ENCODE peak calls at places on chromosome 22, in four cellular contexts. One of them, this sample, is unnamed.

GRCh38 chr22:35752833-35753189 is 35.1 kb downstream of the APOL5 start:
- DNase-seq in MM.1S: no peak
- DNase-seq in SK-N-SH: no peak
- DNase-seq in OCI-LY7: no peak
- DNase-seq in this sample: no peak

GRCh38 chr22:39306456-39307361 is 12.7 kb downstream of the RPL3 start:
- DNase-seq in MM.1S: peak; percentile 50
- DNase-seq in SK-N-SH: peak; percentile 51
- DNase-seq in OCI-LY7: peak; percentile 50
- DNase-seq in this sample: peak; percentile 83

GRCh38 chr22:49023161-49023878 is 804.4 kb downstream of the BRD1 start:
- DNase-seq in MM.1S: no peak
- DNase-seq in SK-N-SH: no peak
- DNase-seq in OCI-LY7: no peak
- DNase-seq in this sample: no peak

GRCh38 chr22:39522567-39523300 is 2.4 kb downstream of the ATF4 start:
- DNase-seq in MM.1S: no peak
- DNase-seq in SK-N-SH: peak; percentile 19
- DNase-seq in OCI-LY7: peak; percentile 44
- DNase-seq in this sample: no peak

GRCh38 chr22:24367841-24368240 is 59.6 kb upstream of the ADORA2A start:
- DNase-seq in MM.1S: no peak
- DNase-seq in SK-N-SH: no peak
- DNase-seq in OCI-LY7: no peak
- DNase-seq in this sample: no peak

GRCh38 chr22:23533771-23534191 is 46.3 kb downstream of the IGLL1 start:
- DNase-seq in MM.1S: no peak
- DNase-seq in SK-N-SH: no peak
- DNase-seq in OCI-LY7: no peak
- DNase-seq in this sample: peak; percentile 74

GRCh38 chr22:22462813-22463567 is 45.6 kb downstream of the ZNF280B start:
- DNase-seq in MM.1S: peak; percentile 40
- DNase-seq in SK-N-SH: peak; percentile 14
- DNase-seq in OCI-LY7: peak; percentile 50
- DNase-seq in this sample: peak; percentile 40

GRCh38 chr22:38641476-38641875 is 14.7 kb downstream of the FAM227A start:
- DNase-seq in MM.1S: no peak
- DNase-seq in SK-N-SH: no peak
- DNase-seq in OCI-LY7: no peak
- DNase-seq in this sample: no peak

GRCh38 chr22:22881116-22882032 is 6.2 kb upstream of the IGLL5 start:
- DNase-seq in MM.1S: peak; percentile 39
- DNase-seq in SK-N-SH: peak; percentile 79
- DNase-seq in OCI-LY7: peak; percentile 66
- DNase-seq in this sample: no peak

GRCh38 chr22:26669060-26669481 is 11.7 kb downstream of the MIAT start:
- DNase-seq in MM.1S: no peak
- DNase-seq in SK-N-SH: peak; percentile 80
- DNase-seq in OCI-LY7: peak; percentile 59
- DNase-seq in this sample: peak; percentile 83

GRCh38 chr22:24421428-24421931 is 5.9 kb upstream of the ADORA2A start:
- DNase-seq in MM.1S: peak; percentile 53
- DNase-seq in SK-N-SH: peak; percentile 56
- DNase-seq in OCI-LY7: peak; percentile 79
- DNase-seq in this sample: peak; percentile 92

GRCh38 chr22:33659423-33659822 is 260.9 kb downstream of the LARGE1 start:
- DNase-seq in MM.1S: no peak
- DNase-seq in SK-N-SH: no peak
- DNase-seq in OCI-LY7: no peak
- DNase-seq in this sample: no peak

GRCh38 chr22:22410121-22410520 is 98.4 kb downstream of the ZNF280B start:
- DNase-seq in MM.1S: peak; percentile 18
- DNase-seq in SK-N-SH: no peak
- DNase-seq in OCI-LY7: peak; percentile 92
- DNase-seq in this sample: no peak

GRCh38 chr22:32985899-32986772 is 72.0 kb downstream of the SYN3 start:
- DNase-seq in MM.1S: peak; percentile 71
- DNase-seq in SK-N-SH: peak; percentile 77
- DNase-seq in OCI-LY7: peak; percentile 63
- DNase-seq in this sample: peak; percentile 94

GRCh38 chr22:47776329-47776728 is 1013.9 kb downstream of the TBC1D22A start:
- DNase-seq in MM.1S: no peak
- DNase-seq in SK-N-SH: no peak
- DNase-seq in OCI-LY7: no peak
- DNase-seq in this sample: no peak

GRCh38 chr22:47627561-47628253 is 865.3 kb downstream of the TBC1D22A start:
- DNase-seq in MM.1S: no peak
- DNase-seq in SK-N-SH: no peak
- DNase-seq in OCI-LY7: no peak
- DNase-seq in this sample: no peak

GRCh38 chr22:37906364-37907008 is 389 bp downstream of the MICALL1 start:
- DNase-seq in MM.1S: peak; percentile 38
- DNase-seq in SK-N-SH: peak; percentile 78
- DNase-seq in OCI-LY7: peak; percentile 35
- DNase-seq in this sample: peak; percentile 67

GRCh38 chr22:49303781-49304461 is 523.8 kb downstream of the BRD1 start:
- DNase-seq in MM.1S: no peak
- DNase-seq in SK-N-SH: no peak
- DNase-seq in OCI-LY7: no peak
- DNase-seq in this sample: no peak

GRCh38 chr22:22848364-22848866 is 39.2 kb upstream of the IGLL5 start:
- DNase-seq in MM.1S: peak; percentile 65
- DNase-seq in SK-N-SH: peak; percentile 63
- DNase-seq in OCI-LY7: peak; percentile 79
- DNase-seq in this sample: peak; percentile 91

GRCh38 chr22:24035296-24035695 is 24.2 kb downstream of the CABIN1 start:
- DNase-seq in MM.1S: no peak
- DNase-seq in SK-N-SH: no peak
- DNase-seq in OCI-LY7: no peak
- DNase-seq in this sample: no peak

GRCh38 chr22:23168381-23169031 is 11.8 kb upstream of the BCR start:
- DNase-seq in MM.1S: no peak
- DNase-seq in SK-N-SH: no peak
- DNase-seq in OCI-LY7: no peak
- DNase-seq in this sample: no peak

GRCh38 chr22:20159088-20159487 is 8.2 kb upstream of the CCDC188 start:
- DNase-seq in MM.1S: no peak
- DNase-seq in SK-N-SH: no peak
- DNase-seq in OCI-LY7: no peak
- DNase-seq in this sample: peak; percentile 67
- H3K9me2 ChIP-seq in MM.1S: no peaks in the 10 kb centered on the region
- H3K9me2 ChIP-seq in SK-N-SH: no peaks in the 10 kb centered on the region
- H3K9me2 ChIP-seq in OCI-LY7: no peaks in the 10 kb centered on the region
- H3K9me2 ChIP-seq in this sample: no peaks in the 10 kb centered on the region

DNA sequence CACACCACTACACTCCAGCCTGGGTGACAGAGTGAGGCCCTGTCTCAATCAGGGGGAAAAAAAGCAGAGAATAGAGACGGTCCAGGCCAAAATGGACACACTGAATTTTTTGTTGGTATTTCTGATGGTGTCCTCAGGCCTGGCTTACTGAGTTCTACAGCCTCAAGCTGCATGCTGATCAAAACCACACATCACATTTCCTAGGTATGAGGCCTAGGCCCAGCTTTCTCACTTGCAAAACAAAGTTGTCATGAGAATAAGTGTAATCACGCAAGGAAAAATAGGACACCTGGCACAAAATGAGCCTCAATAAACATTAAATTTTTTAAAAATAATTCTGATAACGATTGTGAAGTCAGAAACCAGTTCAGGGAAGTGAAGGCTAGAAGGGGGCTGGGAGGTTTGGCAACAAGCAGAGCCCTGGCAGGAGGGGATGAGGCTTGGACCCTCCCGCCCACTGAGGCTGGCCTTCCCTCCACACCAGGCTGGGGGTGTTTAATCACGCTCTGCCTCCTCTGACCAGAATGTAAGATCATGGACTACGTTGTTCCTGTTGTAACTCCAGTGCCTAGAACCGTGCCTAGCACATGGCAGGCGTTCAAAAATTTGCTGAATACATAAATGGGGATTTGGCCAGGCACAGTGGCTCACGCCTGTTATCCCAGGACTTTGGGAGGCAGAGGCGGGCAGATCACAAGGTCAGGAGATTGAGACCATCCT is 18.1 kb downstream of the PACSIN2 start:
- DNase-seq in MM.1S: no peak
- DNase-seq in SK-N-SH: no peak
- DNase-seq in OCI-LY7: no peak
- DNase-seq in this sample: no peak
- H3K4me2 ChIP-seq in MM.1S: no peak overlapping the region
- H3K4me2 ChIP-seq in SK-N-SH: no peak overlapping the region
- H3K4me2 ChIP-seq in OCI-LY7: no peak overlapping the region
- H3K4me2 ChIP-seq in this sample: no peak overlapping the region

GRCh38 chr22:28557184-28557583 is 122.5 kb downstream of the TTC28 start:
- DNase-seq in MM.1S: no peak
- DNase-seq in SK-N-SH: no peak
- DNase-seq in OCI-LY7: no peak
- DNase-seq in this sample: no peak

GRCh38 chr22:28563636-28564035 is 116.0 kb downstream of the TTC28 start:
- DNase-seq in MM.1S: no peak
- DNase-seq in SK-N-SH: no peak
- DNase-seq in OCI-LY7: no peak
- DNase-seq in this sample: no peak

GRCh38 chr22:28562324-28562723 is 117.3 kb downstream of the TTC28 start:
- DNase-seq in MM.1S: peak; percentile 50
- DNase-seq in SK-N-SH: no peak
- DNase-seq in OCI-LY7: no peak
- DNase-seq in this sample: no peak

DNA sequence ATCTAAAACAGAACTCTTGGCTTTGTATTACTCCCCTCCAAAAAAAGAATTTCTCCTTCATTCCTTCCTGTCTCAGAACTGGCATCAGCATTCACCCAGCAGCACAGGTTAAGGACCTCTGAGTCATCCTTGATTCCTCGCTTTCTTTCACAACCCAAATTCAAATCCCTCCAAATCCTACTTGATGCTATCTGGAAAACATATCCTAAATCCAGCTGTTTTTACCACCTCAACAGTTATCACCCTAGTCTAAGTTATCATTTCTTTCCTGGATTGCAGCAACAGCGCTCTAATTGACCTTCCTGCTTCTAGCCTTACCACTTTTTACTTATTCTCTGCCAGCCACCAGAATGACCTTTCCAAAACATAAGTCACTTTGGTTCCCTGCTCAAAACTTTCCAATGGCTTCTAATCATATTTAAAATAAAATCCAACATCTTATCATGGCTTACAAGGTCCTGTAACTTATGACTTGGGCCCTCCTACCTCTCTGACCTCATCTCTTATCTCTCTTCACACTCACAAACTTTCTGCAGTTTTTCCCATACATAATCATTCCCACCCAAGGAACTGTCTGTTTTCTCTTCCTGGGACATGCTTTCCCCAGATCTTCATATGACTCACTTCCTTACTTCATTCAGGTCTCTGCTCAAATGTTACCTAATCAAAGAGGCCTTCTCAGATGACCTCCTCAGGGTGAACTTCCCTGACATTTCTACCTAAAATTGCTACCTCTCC is 119.5 kb downstream of the TTC28 start:
- DNase-seq in MM.1S: no peak
- DNase-seq in SK-N-SH: no peak
- DNase-seq in OCI-LY7: no peak
- DNase-seq in this sample: no peak
- H3K9me2 ChIP-seq in MM.1S: no peaks in the 10 kb centered on the region
- H3K9me2 ChIP-seq in SK-N-SH: no peaks in the 10 kb centered on the region
- H3K9me2 ChIP-seq in OCI-LY7: no peaks in the 10 kb centered on the region
- H3K9me2 ChIP-seq in this sample: no peaks in the 10 kb centered on the region

GRCh38 chr22:27973851-27974250 is 54.8 kb upstream of the PITPNB start:
- DNase-seq in MM.1S: no peak
- DNase-seq in SK-N-SH: no peak
- DNase-seq in OCI-LY7: no peak
- DNase-seq in this sample: no peak
- H3K4me2 ChIP-seq in MM.1S: no peak overlapping the region
- H3K4me2 ChIP-seq in SK-N-SH: no peak overlapping the region
- H3K4me2 ChIP-seq in OCI-LY7: no peak overlapping the region
- H3K4me2 ChIP-seq in this sample: no peak overlapping the region

GRCh38 chr22:50560034-50560433 is 2.7 kb downstream of the SYCE3 start:
- DNase-seq in MM.1S: no peak
- DNase-seq in SK-N-SH: no peak
- DNase-seq in OCI-LY7: no peak
- DNase-seq in this sample: no peak

GRCh38 chr22:50562523-50563409 is at the start of gene SYCE3:
- DNase-seq in MM.1S: peak; percentile 96
- DNase-seq in SK-N-SH: peak; percentile 97
- DNase-seq in OCI-LY7: peak; percentile 98
- DNase-seq in this sample: peak; percentile 98

GRCh38 chr22:50564289-50564688 is 1.6 kb upstream of the SYCE3 start:
- DNase-seq in MM.1S: no peak
- DNase-seq in SK-N-SH: no peak
- DNase-seq in OCI-LY7: no peak
- DNase-seq in this sample: no peak

GRCh38 chr22:50563410-50564160 is 866 bp upstream of the SYCE3 start:
- DNase-seq in MM.1S: no peak
- DNase-seq in SK-N-SH: peak; percentile 37
- DNase-seq in OCI-LY7: no peak
- DNase-seq in this sample: peak; percentile 24

GRCh38 chr22:50561401-50562074 is 1.2 kb downstream of the SYCE3 start:
- DNase-seq in MM.1S: no peak
- DNase-seq in SK-N-SH: no peak
- DNase-seq in OCI-LY7: no peak
- DNase-seq in this sample: peak; percentile 30
- H3K9me2 ChIP-seq in MM.1S: no peaks in the 10 kb centered on the region
- H3K9me2 ChIP-seq in SK-N-SH: no peaks in the 10 kb centered on the region
- H3K9me2 ChIP-seq in OCI-LY7: no peaks in the 10 kb centered on the region
- H3K9me2 ChIP-seq in this sample: no peaks in the 10 kb centered on the region

GRCh38 chr22:46323126-46323525 is 12.4 kb upstream of the TRMU start:
- DNase-seq in MM.1S: no peak
- DNase-seq in SK-N-SH: no peak
- DNase-seq in OCI-LY7: no peak
- DNase-seq in this sample: no peak

GRCh38 chr22:46320716-46321386 is 14.7 kb upstream of the TRMU start:
- DNase-seq in MM.1S: no peak
- DNase-seq in SK-N-SH: no peak
- DNase-seq in OCI-LY7: no peak
- DNase-seq in this sample: no peak

GRCh38 chr22:46320166-46320710 is 15.3 kb upstream of the TRMU start:
- DNase-seq in MM.1S: no peak
- DNase-seq in SK-N-SH: no peak
- DNase-seq in OCI-LY7: no peak
- DNase-seq in this sample: no peak

GRCh38 chr22:46322711-46323110 is 12.8 kb upstream of the TRMU start:
- DNase-seq in MM.1S: no peak
- DNase-seq in SK-N-SH: no peak
- DNase-seq in OCI-LY7: no peak
- DNase-seq in this sample: no peak

GRCh38 chr22:46321387-46321775 is 14.1 kb upstream of the TRMU start:
- DNase-seq in MM.1S: no peak
- DNase-seq in SK-N-SH: no peak
- DNase-seq in OCI-LY7: no peak
- DNase-seq in this sample: no peak
- H3K4me2 ChIP-seq in MM.1S: no peak overlapping the region
- H3K4me2 ChIP-seq in SK-N-SH: no peak overlapping the region
- H3K4me2 ChIP-seq in OCI-LY7: no peak overlapping the region
- H3K4me2 ChIP-seq in this sample: no peak overlapping the region

This sample was measured in GM23338.